ENCODE peak calls at places on chromosomes 6 and 20, in five cellular contexts. Z is endodermal cell, A is prostate gland, X is BJ, K is A549. W is an unnamed sample.
A peak's percentile ranks its signal among the peaks of the same experiment; 100 is the strongest.

GRCh38 chr6:107565165-107565723 is 75.3 kb downstream of the SOBP start:
- DNase-seq in Z (no peak), A (no peak), X (no peak), K (no peak), W (no peak)

GRCh38 chr6:162108041-162108440 is 619.5 kb downstream of the PRKN start:
- DNase-seq in Z (no peak), A (no peak), X (no peak), K (no peak), W (no peak)

GRCh38 chr6:69019832-69020231 is 384.8 kb downstream of the ADGRB3 start:
- DNase-seq in Z (no peak), A (no peak), X (no peak), K (no peak), W (no peak)

GRCh38 chr6:158638393-158638792 is 6.2 kb downstream of the DYNLT1 start:
- DNase-seq in Z (no peak), A (no peak), X (no peak), K (no peak), W (no peak)

GRCh38 chr6:111805511-111806181 is 67.6 kb downstream of the FYN start:
- DNase-seq in Z (no peak), A (no peak), X (no peak), K (no peak), W (peak; percentile 95)

GRCh38 chr6:46000905-46001304 is 14.8 kb downstream of the CLIC5 start:
- DNase-seq in Z (no peak), A (no peak), X (no peak), K (no peak), W (no peak)

GRCh38 chr6:168314948-168315347 is 4.6 kb downstream of the DACT2 start:
- DNase-seq in Z (peak; percentile 54), A (peak; percentile 89), X (no peak), K (peak; percentile 23), W (no peak)

GRCh38 chr20:16007164-16007563 is 566.1 kb downstream of the KIF16B start:
- DNase-seq in Z (no peak), A (no peak), X (no peak), K (no peak), W (no peak)

GRCh38 chr6:51568771-51569170 is 518.6 kb downstream of the PKHD1 start:
- DNase-seq in Z (no peak), A (no peak), X (no peak), K (no peak), W (no peak)

GRCh38 chr20:49877254-49877990 is 37.9 kb downstream of the SPATA2 start:
- DNase-seq in Z (peak; percentile 28), A (no peak), X (no peak), K (no peak), W (no peak)

GRCh38 chr6:84224251-84224650 is 3.2 kb downstream of the CEP162 start:
- DNase-seq in Z (no peak), A (no peak), X (peak; percentile 59), K (no peak), W (peak; percentile 4)

GRCh38 chr20:9407805-9408421 is 106.5 kb upstream of the LAMP5 start:
- DNase-seq in Z (peak; percentile 89), A (peak; percentile 53), X (peak; percentile 22), K (peak; percentile 77), W (peak; percentile 74)

GRCh38 chr6:164273491-164273890 is 859.0 kb downstream of the QKI start:
- DNase-seq in Z (no peak), A (no peak), X (no peak), K (no peak), W (no peak)

GRCh38 chr20:41380551-41381262 is 14.1 kb upstream of the EMILIN3 start:
- DNase-seq in Z (no peak), A (no peak), X (no peak), K (no peak), W (no peak)

GRCh38 chr6:170004585-170005210 is 253.3 kb downstream of the ERMARD start:
- DNase-seq in Z (no peak), A (no peak), X (no peak), K (no peak), W (no peak)

GRCh38 chr20:9532069-9532809 is 17.8 kb downstream of the LAMP5 start:
- DNase-seq in Z (no peak), A (no peak), X (peak; percentile 10), K (no peak), W (no peak)

GRCh38 chr20:62885808-62886708 is 24.4 kb upstream of the TCFL5 start:
- DNase-seq in Z (no peak), A (no peak), X (no peak), K (no peak), W (no peak)

GRCh38 chr20:63544958-63545516 is 2.5 kb downstream of the SRMS start:
- DNase-seq in Z (no peak), A (no peak), X (no peak), K (peak; percentile 78), W (no peak)

GRCh38 chr6:156972145-156972544 is 195.0 kb downstream of the ARID1B start:
- DNase-seq in Z (no peak), A (no peak), X (no peak), K (no peak), W (no peak)

GRCh38 chr6:131061041-131061770 is 1.8 kb downstream of the EPB41L2 start:
- DNase-seq in Z (peak; percentile 53), A (no peak), X (no peak), K (peak; percentile 52), W (no peak)

GRCh38 chr6:110748458-110748857 is 66.8 kb downstream of the CDK19 start:
- DNase-seq in Z (no peak), A (no peak), X (no peak), K (peak; percentile 13), W (no peak)

GRCh38 chr6:149150999-149151398 is 166.5 kb upstream of the TAB2 start:
- DNase-seq in Z (no peak), A (no peak), X (no peak), K (no peak), W (no peak)

GRCh38 chr6:163460307-163460782 is 45.8 kb downstream of the QKI start:
- DNase-seq in Z (peak; percentile 58), A (no peak), X (no peak), K (no peak), W (peak; percentile 42)

GRCh38 chr6:142796571-142796970 is 148.4 kb downstream of the HIVEP2 start:
- DNase-seq in Z (no peak), A (no peak), X (no peak), K (no peak), W (no peak)

GRCh38 chr6:11692451-11693376 is 85.9 kb downstream of the ADTRP start:
- DNase-seq in Z (no peak), A (no peak), X (no peak), K (no peak), W (no peak)

GRCh38 chr6:24855389-24856245 is 56.9 kb upstream of the ARMH2 start:
- DNase-seq in Z (peak; percentile 82), A (peak; percentile 62), X (no peak), K (peak; percentile 62), W (peak; percentile 47)

GRCh38 chr6:4958624-4959023 is 45.2 kb downstream of the RPP40 start:
- DNase-seq in Z (no peak), A (no peak), X (no peak), K (no peak), W (no peak)

GRCh38 chr6:4961322-4962168 is 42.3 kb downstream of the RPP40 start:
- DNase-seq in Z (no peak), A (no peak), X (no peak), K (no peak), W (no peak)

GRCh38 chr6:4956625-4957024 is 47.2 kb downstream of the RPP40 start:
- DNase-seq in Z (no peak), A (no peak), X (no peak), K (no peak), W (no peak)

GRCh38 chr6:4953440-4953839 is 50.4 kb downstream of the RPP40 start:
- DNase-seq in Z (no peak), A (no peak), X (no peak), K (no peak), W (no peak)

DNA sequence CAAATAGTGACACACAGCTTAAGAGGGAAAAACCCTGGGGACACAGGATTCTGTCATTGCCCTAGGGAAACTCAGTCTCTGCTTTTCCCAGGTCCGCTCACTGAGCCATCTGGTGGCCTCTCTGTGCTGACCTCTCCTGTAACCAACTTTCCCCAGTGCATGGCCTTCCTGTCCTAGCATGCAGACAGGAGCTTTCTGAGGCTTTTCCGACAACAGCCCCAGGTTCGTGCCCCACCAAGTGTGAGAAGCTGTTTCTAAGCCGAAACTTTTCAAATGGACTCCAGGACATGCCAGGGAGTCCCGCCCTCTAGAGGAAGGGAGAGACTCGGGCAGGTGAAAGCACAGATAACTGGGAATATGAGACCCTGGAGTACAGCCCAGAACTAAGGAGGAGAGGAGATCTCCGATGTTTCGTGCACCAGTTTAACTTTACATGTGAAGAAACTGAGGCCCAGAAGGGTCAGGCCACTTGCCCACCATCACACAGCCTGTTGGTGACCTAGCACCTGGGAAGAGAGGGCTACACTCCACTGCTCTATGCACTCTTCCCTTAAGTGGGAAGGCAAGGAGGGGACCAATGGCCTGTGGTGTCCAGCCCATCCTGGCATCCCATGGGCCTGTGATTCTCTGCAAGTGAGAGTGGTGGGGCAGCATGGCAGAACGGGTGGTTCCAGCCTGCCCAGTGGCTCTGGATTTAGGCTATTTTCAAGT is 46.2 kb downstream of the RPP40 start:
- DNase-seq in Z (peak; percentile 85), A (no peak), X (no peak), K (no peak), W (no peak)
- TF ChIP-seq CTCF in Z (peak; percentile 71), A (no peak), X (peak; percentile 30), K (peak; percentile 23), W (peak; percentile 29)

GRCh38 chr6:17101422-17102257 is at the start of gene STMND1:
- DNase-seq in Z (peak; percentile 83), A (peak; percentile 40), X (no peak), K (peak; percentile 27), W (no peak)
- H3K4me3 ChIP-seq in Z (peak within 1 kb of the TSS; percentile 82), A (peak within 1 kb of the TSS; percentile 28), X (peak within 1 kb of the TSS; percentile 39), K (peak within 1 kb of the TSS; percentile 59), W (peak within 1 kb of the TSS; percentile 43)

GRCh38 chr6:140609321-140609720 is 1234.9 kb upstream of the CITED2 start:
- DNase-seq in Z (no peak), A (no peak), X (no peak), K (no peak), W (no peak)

GRCh38 chr6:140609956-140610355 is 1235.5 kb upstream of the CITED2 start:
- DNase-seq in Z (no peak), A (no peak), X (no peak), K (no peak), W (no peak)
- TF ChIP-seq CTCF in Z (no peak), A (no peak), X (no peak), K (no peak), W (no peak)

DNA sequence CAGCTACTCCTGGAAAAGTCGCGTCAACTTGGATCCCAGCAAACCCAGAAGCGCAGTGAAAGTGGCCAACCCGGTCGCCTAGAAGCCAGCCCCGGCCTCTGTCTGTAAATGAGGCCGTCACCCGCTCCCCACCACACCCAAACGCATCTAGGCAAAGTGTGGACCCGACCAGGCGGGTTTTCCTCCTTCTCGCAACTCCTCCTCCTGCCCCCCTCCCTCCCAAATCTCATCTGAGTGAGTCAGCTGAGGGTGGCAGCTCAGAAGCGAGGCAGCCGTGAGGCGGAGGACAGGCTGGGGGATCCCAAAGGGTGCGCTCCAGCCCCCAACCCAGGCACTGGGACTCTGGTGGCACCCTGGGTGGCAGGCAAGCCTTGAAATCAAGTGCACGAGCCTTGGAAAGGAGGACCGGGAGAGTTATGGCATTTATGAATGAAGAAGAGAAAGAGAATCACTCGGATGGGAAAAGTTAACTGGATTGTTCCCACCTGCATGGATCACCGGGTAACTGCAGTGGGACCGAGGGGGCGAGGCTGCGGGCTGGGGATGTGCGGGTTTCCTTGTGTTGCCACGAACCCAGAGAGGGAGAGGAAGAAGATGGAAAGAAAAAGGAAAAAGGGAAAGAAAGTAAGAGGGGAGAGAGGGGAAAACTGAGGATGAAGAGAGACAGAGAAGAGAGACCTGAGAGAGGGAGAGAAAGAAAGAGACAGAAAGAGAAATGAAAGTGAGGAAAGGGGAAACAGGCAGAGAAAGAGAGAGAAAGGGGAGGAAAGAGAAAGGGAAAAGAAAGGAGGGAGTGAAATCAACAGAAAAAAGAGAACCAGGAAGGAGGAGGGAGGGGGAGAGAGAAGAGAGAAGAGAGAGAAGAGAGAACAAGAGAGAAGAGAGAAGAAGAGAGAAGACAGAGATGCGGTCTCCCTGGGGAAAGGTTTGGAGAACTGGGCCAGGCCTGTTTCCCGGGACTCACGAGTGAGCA is at the start of gene APCDD1L:
- DNase-seq in Z (peak; percentile 84), A (no peak), X (no peak), K (no peak), W (peak; percentile 6)
- H3K4me3 ChIP-seq in Z (peak within 1 kb of the TSS; percentile 73), A (peak within 1 kb of the TSS; percentile 10), X (peak within 1 kb of the TSS; percentile 54), K (no peak within 1 kb of the TSS), W (peak within 1 kb of the TSS; percentile 45)